ENCODE peak calls at places on chromosomes 16 and 17, in five cellular contexts. C is NCI-H1092; D is stimulated activated CD8-positive, alpha-beta memory T cell treated with anti-CD3 and anti-CD28 coated beads, Interleukin-2, amount 100 ng/mL, for 1 hour; R is COLO829; K is hypothalamus. L is an unnamed sample.

GRCh38 chr17:39926135-39926587 is 1.2 kb downstream of the ORMDL3 start:
- DNase-seq in C (no peak), D (no peak), R (no peak), K (no peak), L (no peak)

GRCh38 chr16:56106527-56106926 is 84.8 kb upstream of the GNAO1 start:
- DNase-seq in C (no peak), D (no peak), R (no peak), K (no peak), L (no peak)

GRCh38 chr16:57483725-57484514 is 2.4 kb downstream of the DOK4 start:
- DNase-seq in C (no peak), D (no peak), R (no peak), K (no peak), L (no peak)

GRCh38 chr17:79891113-79891730 is 52.0 kb upstream of the CBX4 start:
- DNase-seq in C (no peak), D (no peak), R (no peak), K (no peak), L (no peak)

GRCh38 chr17:78258323-78259229 is 27.1 kb downstream of the TMEM235 start:
- DNase-seq in C (no peak), D (no peak), R (no peak), K (no peak), L (no peak)

GRCh38 chr17:59668816-59669215 is 38.4 kb downstream of the PTRH2 start:
- DNase-seq in C (no peak), D (no peak), R (peak), K (no peak), L (no peak)

GRCh38 chr17:56125830-56126819 is 27.1 kb upstream of the ANKFN1 start:
- DNase-seq in C (peak), D (no peak), R (no peak), K (no peak), L (no peak)

GRCh38 chr17:76025294-76025693 is 1.8 kb downstream of the EVPL start:
- DNase-seq in C (no peak), D (no peak), R (no peak), K (no peak), L (no peak)

GRCh38 chr16:55021595-55022475 is 91.2 kb downstream of the IRX5 start:
- DNase-seq in C (no peak), D (no peak), R (peak), K (no peak), L (no peak)

GRCh38 chr16:72961115-72961832 is 86.7 kb downstream of the ZFHX3 start:
- DNase-seq in C (peak), D (no peak), R (no peak), K (no peak), L (no peak)

GRCh38 chr16:78310990-78311561 is 211.6 kb downstream of the WWOX start:
- DNase-seq in C (no peak), D (no peak), R (no peak), K (no peak), L (no peak)

GRCh38 chr17:43994272-43995149 is 9.9 kb upstream of the NAGS start:
- DNase-seq in C (no peak), D (peak), R (peak), K (peak), L (no peak)

GRCh38 chr16:31842864-31843263 is 30.7 kb upstream of the ZNF267 start:
- DNase-seq in C (no peak), D (no peak), R (no peak), K (no peak), L (no peak)

GRCh38 chr16:24255446-24256352 is at the start of gene CACNG3:
- DNase-seq in C (no peak), D (peak), R (peak), K (no peak), L (no peak)

GRCh38 chr17:8154608-8155152 is 2.5 kb upstream of the PER1 start:
- DNase-seq in C (no peak), D (no peak), R (no peak), K (no peak), L (no peak)

GRCh38 chr16:6929868-6930267 is 402.8 kb upstream of the RBFOX1 start:
- DNase-seq in C (no peak), D (no peak), R (no peak), K (no peak), L (no peak)

GRCh38 chr17:39969375-39969774 is 6.6 kb downstream of the GSDMA start:
- DNase-seq in C (no peak), D (no peak), R (no peak), K (no peak), L (no peak)

GRCh38 chr17:50798424-50799344 is 31.4 kb upstream of the ANKRD40CL start:
- DNase-seq in C (no peak), D (no peak), R (no peak), K (no peak), L (no peak)

GRCh38 chr16:75044800-75045361 is 46.1 kb downstream of the ZNRF1 start:
- DNase-seq in C (no peak), D (no peak), R (no peak), K (no peak), L (no peak)

GRCh38 chr17:32623196-32623595 is 136.4 kb downstream of the CDK5R1 start:
- DNase-seq in C (no peak), D (no peak), R (no peak), K (no peak), L (no peak)

GRCh38 chr16:14003119-14003570 is 68.0 kb upstream of the MRTFB start:
- DNase-seq in C (no peak), D (no peak), R (peak), K (peak), L (no peak)

GRCh38 chr17:76243826-76244679 is 3.8 kb upstream of the RNF157 start:
- DNase-seq in C (no peak), D (no peak), R (no peak), K (no peak), L (no peak)

GRCh38 chr17:45965741-45966140 is 33.3 kb upstream of the STH start:
- DNase-seq in C (no peak), D (no peak), R (no peak), K (no peak), L (no peak)

GRCh38 chr16:21590287-21590686 is 9.1 kb upstream of the METTL9 start:
- DNase-seq in C (no peak), D (no peak), R (no peak), K (no peak), L (no peak)

GRCh38 chr17:38451840-38452529 is 23.7 kb downstream of the ARHGAP23 start:
- DNase-seq in C (no peak), D (no peak), R (no peak), K (no peak), L (no peak)